ENCODE peak calls at places on chromosome 11, in ten cellular contexts. One of them, this sample, is unnamed.

GRCh38 chr11:77636738-77637344 is 753 bp downstream of the CLNS1A start:
- DNase-seq in SK-N-SH: peak
- DNase-seq in activated CD4-positive, alpha-beta T cell treated with anti-CD3 and anti-CD28 coated beads for 24 hours: no peak
- DNase-seq in AG09319: no peak
- DNase-seq in MV-4-11: peak
- DNase-seq in NCI-H345: no peak
- DNase-seq in hepatic stellate cell: no peak
- DNase-seq in colonic mucosa: no peak
- DNase-seq in MM.1S: no peak
- DNase-seq in stimulated activated CD4-positive, alpha-beta T cell treated with anti-CD3 and anti-CD28 coated beads, TNF-alpha, amount 100 ng/mL, for 1 hour: no peak
- DNase-seq in this sample: no peak

GRCh38 chr11:1050581-1051355 is 14.2 kb upstream of the MUC6 start:
- DNase-seq in hepatic stellate cell: peak
- DNase-seq in MV-4-11: peak
- DNase-seq in stimulated activated CD4-positive, alpha-beta T cell treated with anti-CD3 and anti-CD28 coated beads, TNF-alpha, amount 100 ng/mL, for 1 hour: peak
- DNase-seq in SK-N-SH: peak
- DNase-seq in MM.1S: peak
- DNase-seq in colonic mucosa: peak
- DNase-seq in NCI-H345: peak
- DNase-seq in activated CD4-positive, alpha-beta T cell treated with anti-CD3 and anti-CD28 coated beads for 24 hours: peak
- DNase-seq in AG09319: peak
- DNase-seq in this sample: peak

GRCh38 chr11:88175004-88175706 is at the start of gene RAB38:
- DNase-seq in colonic mucosa: peak
- DNase-seq in activated CD4-positive, alpha-beta T cell treated with anti-CD3 and anti-CD28 coated beads for 24 hours: no peak
- DNase-seq in NCI-H345: peak
- DNase-seq in AG09319: no peak
- DNase-seq in MM.1S: no peak
- DNase-seq in stimulated activated CD4-positive, alpha-beta T cell treated with anti-CD3 and anti-CD28 coated beads, TNF-alpha, amount 100 ng/mL, for 1 hour: no peak
- DNase-seq in SK-N-SH: peak
- DNase-seq in MV-4-11: no peak
- DNase-seq in hepatic stellate cell: no peak
- DNase-seq in this sample: peak

GRCh38 chr11:67435031-67435726 is 2.3 kb downstream of the PTPRCAP start:
- DNase-seq in SK-N-SH: no peak
- DNase-seq in AG09319: no peak
- DNase-seq in activated CD4-positive, alpha-beta T cell treated with anti-CD3 and anti-CD28 coated beads for 24 hours: no peak
- DNase-seq in NCI-H345: no peak
- DNase-seq in colonic mucosa: no peak
- DNase-seq in MM.1S: no peak
- DNase-seq in stimulated activated CD4-positive, alpha-beta T cell treated with anti-CD3 and anti-CD28 coated beads, TNF-alpha, amount 100 ng/mL, for 1 hour: no peak
- DNase-seq in hepatic stellate cell: no peak
- DNase-seq in MV-4-11: no peak
- DNase-seq in this sample: no peak

GRCh38 chr11:31173926-31174680 is 195.4 kb downstream of the DCDC1 start:
- DNase-seq in AG09319: no peak
- DNase-seq in colonic mucosa: no peak
- DNase-seq in NCI-H345: no peak
- DNase-seq in stimulated activated CD4-positive, alpha-beta T cell treated with anti-CD3 and anti-CD28 coated beads, TNF-alpha, amount 100 ng/mL, for 1 hour: no peak
- DNase-seq in hepatic stellate cell: no peak
- DNase-seq in activated CD4-positive, alpha-beta T cell treated with anti-CD3 and anti-CD28 coated beads for 24 hours: no peak
- DNase-seq in MM.1S: no peak
- DNase-seq in SK-N-SH: no peak
- DNase-seq in MV-4-11: no peak
- DNase-seq in this sample: no peak

GRCh38 chr11:71474771-71475483 is 21.9 kb downstream of the NADSYN1 start:
- DNase-seq in colonic mucosa: no peak
- DNase-seq in MM.1S: no peak
- DNase-seq in MV-4-11: no peak
- DNase-seq in NCI-H345: peak
- DNase-seq in AG09319: no peak
- DNase-seq in hepatic stellate cell: no peak
- DNase-seq in SK-N-SH: no peak
- DNase-seq in stimulated activated CD4-positive, alpha-beta T cell treated with anti-CD3 and anti-CD28 coated beads, TNF-alpha, amount 100 ng/mL, for 1 hour: no peak
- DNase-seq in activated CD4-positive, alpha-beta T cell treated with anti-CD3 and anti-CD28 coated beads for 24 hours: no peak
- DNase-seq in this sample: no peak

GRCh38 chr11:122850076-122850631 is 11.9 kb downstream of the CRTAM start:
- DNase-seq in hepatic stellate cell: peak
- DNase-seq in colonic mucosa: no peak
- DNase-seq in MM.1S: no peak
- DNase-seq in stimulated activated CD4-positive, alpha-beta T cell treated with anti-CD3 and anti-CD28 coated beads, TNF-alpha, amount 100 ng/mL, for 1 hour: no peak
- DNase-seq in SK-N-SH: no peak
- DNase-seq in AG09319: no peak
- DNase-seq in activated CD4-positive, alpha-beta T cell treated with anti-CD3 and anti-CD28 coated beads for 24 hours: no peak
- DNase-seq in NCI-H345: no peak
- DNase-seq in MV-4-11: peak
- DNase-seq in this sample: no peak

GRCh38 chr11:45090607-45091006 is 55.8 kb upstream of the PRDM11 start:
- DNase-seq in NCI-H345: no peak
- DNase-seq in stimulated activated CD4-positive, alpha-beta T cell treated with anti-CD3 and anti-CD28 coated beads, TNF-alpha, amount 100 ng/mL, for 1 hour: no peak
- DNase-seq in MV-4-11: no peak
- DNase-seq in MM.1S: no peak
- DNase-seq in AG09319: no peak
- DNase-seq in activated CD4-positive, alpha-beta T cell treated with anti-CD3 and anti-CD28 coated beads for 24 hours: no peak
- DNase-seq in SK-N-SH: no peak
- DNase-seq in colonic mucosa: no peak
- DNase-seq in hepatic stellate cell: no peak
- DNase-seq in this sample: no peak

GRCh38 chr11:27456140-27456801 is 16.3 kb downstream of the LGR4 start:
- DNase-seq in hepatic stellate cell: peak
- DNase-seq in AG09319: no peak
- DNase-seq in activated CD4-positive, alpha-beta T cell treated with anti-CD3 and anti-CD28 coated beads for 24 hours: no peak
- DNase-seq in NCI-H345: no peak
- DNase-seq in MM.1S: no peak
- DNase-seq in MV-4-11: no peak
- DNase-seq in SK-N-SH: no peak
- DNase-seq in colonic mucosa: no peak
- DNase-seq in stimulated activated CD4-positive, alpha-beta T cell treated with anti-CD3 and anti-CD28 coated beads, TNF-alpha, amount 100 ng/mL, for 1 hour: no peak
- DNase-seq in this sample: no peak

GRCh38 chr11:62552465-62552782 is 5.8 kb upstream of the AHNAK start:
- DNase-seq in NCI-H345: no peak
- DNase-seq in stimulated activated CD4-positive, alpha-beta T cell treated with anti-CD3 and anti-CD28 coated beads, TNF-alpha, amount 100 ng/mL, for 1 hour: no peak
- DNase-seq in hepatic stellate cell: no peak
- DNase-seq in MM.1S: no peak
- DNase-seq in MV-4-11: peak
- DNase-seq in activated CD4-positive, alpha-beta T cell treated with anti-CD3 and anti-CD28 coated beads for 24 hours: no peak
- DNase-seq in AG09319: no peak
- DNase-seq in colonic mucosa: peak
- DNase-seq in SK-N-SH: no peak
- DNase-seq in this sample: no peak

GRCh38 chr11:45106440-45106839 is 40.0 kb upstream of the PRDM11 start:
- DNase-seq in MV-4-11: no peak
- DNase-seq in stimulated activated CD4-positive, alpha-beta T cell treated with anti-CD3 and anti-CD28 coated beads, TNF-alpha, amount 100 ng/mL, for 1 hour: no peak
- DNase-seq in MM.1S: no peak
- DNase-seq in hepatic stellate cell: no peak
- DNase-seq in NCI-H345: no peak
- DNase-seq in colonic mucosa: no peak
- DNase-seq in activated CD4-positive, alpha-beta T cell treated with anti-CD3 and anti-CD28 coated beads for 24 hours: no peak
- DNase-seq in SK-N-SH: no peak
- DNase-seq in AG09319: no peak
- DNase-seq in this sample: no peak

GRCh38 chr11:26847977-26848376 is 126.1 kb upstream of the SLC5A12 start:
- DNase-seq in hepatic stellate cell: no peak
- DNase-seq in NCI-H345: no peak
- DNase-seq in activated CD4-positive, alpha-beta T cell treated with anti-CD3 and anti-CD28 coated beads for 24 hours: no peak
- DNase-seq in MM.1S: no peak
- DNase-seq in colonic mucosa: no peak
- DNase-seq in SK-N-SH: no peak
- DNase-seq in AG09319: no peak
- DNase-seq in MV-4-11: no peak
- DNase-seq in stimulated activated CD4-positive, alpha-beta T cell treated with anti-CD3 and anti-CD28 coated beads, TNF-alpha, amount 100 ng/mL, for 1 hour: no peak
- DNase-seq in this sample: no peak

GRCh38 chr11:121067453-121067852 is 33.6 kb upstream of the TECTA start:
- DNase-seq in SK-N-SH: no peak
- DNase-seq in NCI-H345: peak
- DNase-seq in AG09319: peak
- DNase-seq in MV-4-11: no peak
- DNase-seq in stimulated activated CD4-positive, alpha-beta T cell treated with anti-CD3 and anti-CD28 coated beads, TNF-alpha, amount 100 ng/mL, for 1 hour: no peak
- DNase-seq in colonic mucosa: no peak
- DNase-seq in activated CD4-positive, alpha-beta T cell treated with anti-CD3 and anti-CD28 coated beads for 24 hours: no peak
- DNase-seq in hepatic stellate cell: no peak
- DNase-seq in MM.1S: no peak
- DNase-seq in this sample: no peak

GRCh38 chr11:38252620-38253019 is 1654.6 kb upstream of the RAG2 start:
- DNase-seq in NCI-H345: no peak
- DNase-seq in AG09319: no peak
- DNase-seq in stimulated activated CD4-positive, alpha-beta T cell treated with anti-CD3 and anti-CD28 coated beads, TNF-alpha, amount 100 ng/mL, for 1 hour: no peak
- DNase-seq in MV-4-11: peak
- DNase-seq in SK-N-SH: no peak
- DNase-seq in hepatic stellate cell: no peak
- DNase-seq in colonic mucosa: no peak
- DNase-seq in MM.1S: no peak
- DNase-seq in activated CD4-positive, alpha-beta T cell treated with anti-CD3 and anti-CD28 coated beads for 24 hours: no peak
- DNase-seq in this sample: no peak

GRCh38 chr11:110424775-110425444 is 4.8 kb upstream of the FDX1 start:
- DNase-seq in SK-N-SH: no peak
- DNase-seq in hepatic stellate cell: no peak
- DNase-seq in activated CD4-positive, alpha-beta T cell treated with anti-CD3 and anti-CD28 coated beads for 24 hours: no peak
- DNase-seq in colonic mucosa: no peak
- DNase-seq in MM.1S: no peak
- DNase-seq in MV-4-11: no peak
- DNase-seq in NCI-H345: no peak
- DNase-seq in AG09319: no peak
- DNase-seq in stimulated activated CD4-positive, alpha-beta T cell treated with anti-CD3 and anti-CD28 coated beads, TNF-alpha, amount 100 ng/mL, for 1 hour: no peak
- DNase-seq in this sample: no peak

GRCh38 chr11:95835351-95835750 is 45.1 kb downstream of the CEP57 start:
- DNase-seq in AG09319: no peak
- DNase-seq in stimulated activated CD4-positive, alpha-beta T cell treated with anti-CD3 and anti-CD28 coated beads, TNF-alpha, amount 100 ng/mL, for 1 hour: no peak
- DNase-seq in hepatic stellate cell: no peak
- DNase-seq in NCI-H345: peak
- DNase-seq in activated CD4-positive, alpha-beta T cell treated with anti-CD3 and anti-CD28 coated beads for 24 hours: no peak
- DNase-seq in colonic mucosa: no peak
- DNase-seq in MV-4-11: no peak
- DNase-seq in MM.1S: no peak
- DNase-seq in SK-N-SH: no peak
- DNase-seq in this sample: no peak

GRCh38 chr11:3193373-3194015 is 25.1 kb downstream of the MRGPRG start:
- DNase-seq in MM.1S: no peak
- DNase-seq in AG09319: no peak
- DNase-seq in colonic mucosa: no peak
- DNase-seq in NCI-H345: no peak
- DNase-seq in activated CD4-positive, alpha-beta T cell treated with anti-CD3 and anti-CD28 coated beads for 24 hours: no peak
- DNase-seq in SK-N-SH: no peak
- DNase-seq in MV-4-11: no peak
- DNase-seq in hepatic stellate cell: no peak
- DNase-seq in stimulated activated CD4-positive, alpha-beta T cell treated with anti-CD3 and anti-CD28 coated beads, TNF-alpha, amount 100 ng/mL, for 1 hour: no peak
- DNase-seq in this sample: no peak

GRCh38 chr11:122727101-122727929 is 71.8 kb downstream of the UBASH3B start:
- DNase-seq in colonic mucosa: no peak
- DNase-seq in SK-N-SH: peak
- DNase-seq in MV-4-11: peak
- DNase-seq in AG09319: no peak
- DNase-seq in stimulated activated CD4-positive, alpha-beta T cell treated with anti-CD3 and anti-CD28 coated beads, TNF-alpha, amount 100 ng/mL, for 1 hour: no peak
- DNase-seq in activated CD4-positive, alpha-beta T cell treated with anti-CD3 and anti-CD28 coated beads for 24 hours: no peak
- DNase-seq in NCI-H345: no peak
- DNase-seq in hepatic stellate cell: no peak
- DNase-seq in MM.1S: peak
- DNase-seq in this sample: no peak

GRCh38 chr11:103946793-103947565 is 89.5 kb upstream of the DDI1 start:
- DNase-seq in colonic mucosa: no peak
- DNase-seq in activated CD4-positive, alpha-beta T cell treated with anti-CD3 and anti-CD28 coated beads for 24 hours: no peak
- DNase-seq in AG09319: peak
- DNase-seq in MM.1S: no peak
- DNase-seq in NCI-H345: no peak
- DNase-seq in MV-4-11: no peak
- DNase-seq in stimulated activated CD4-positive, alpha-beta T cell treated with anti-CD3 and anti-CD28 coated beads, TNF-alpha, amount 100 ng/mL, for 1 hour: no peak
- DNase-seq in SK-N-SH: no peak
- DNase-seq in hepatic stellate cell: no peak
- DNase-seq in this sample: no peak

GRCh38 chr11:68928481-68928880 is 24.8 kb downstream of the IGHMBP2 start:
- DNase-seq in stimulated activated CD4-positive, alpha-beta T cell treated with anti-CD3 and anti-CD28 coated beads, TNF-alpha, amount 100 ng/mL, for 1 hour: no peak
- DNase-seq in AG09319: no peak
- DNase-seq in NCI-H345: no peak
- DNase-seq in activated CD4-positive, alpha-beta T cell treated with anti-CD3 and anti-CD28 coated beads for 24 hours: no peak
- DNase-seq in hepatic stellate cell: no peak
- DNase-seq in MV-4-11: peak
- DNase-seq in MM.1S: no peak
- DNase-seq in colonic mucosa: no peak
- DNase-seq in SK-N-SH: no peak
- DNase-seq in this sample: no peak

GRCh38 chr11:128686045-128686741 is 7.7 kb upstream of the FLI1 start:
- DNase-seq in colonic mucosa: no peak
- DNase-seq in hepatic stellate cell: no peak
- DNase-seq in SK-N-SH: peak
- DNase-seq in NCI-H345: no peak
- DNase-seq in stimulated activated CD4-positive, alpha-beta T cell treated with anti-CD3 and anti-CD28 coated beads, TNF-alpha, amount 100 ng/mL, for 1 hour: no peak
- DNase-seq in activated CD4-positive, alpha-beta T cell treated with anti-CD3 and anti-CD28 coated beads for 24 hours: no peak
- DNase-seq in MV-4-11: no peak
- DNase-seq in AG09319: no peak
- DNase-seq in MM.1S: no peak
- DNase-seq in this sample: no peak

GRCh38 chr11:29293825-29294224 is 723.0 kb downstream of the KCNA4 start:
- DNase-seq in MM.1S: peak
- DNase-seq in stimulated activated CD4-positive, alpha-beta T cell treated with anti-CD3 and anti-CD28 coated beads, TNF-alpha, amount 100 ng/mL, for 1 hour: no peak
- DNase-seq in SK-N-SH: no peak
- DNase-seq in AG09319: no peak
- DNase-seq in hepatic stellate cell: no peak
- DNase-seq in NCI-H345: no peak
- DNase-seq in MV-4-11: peak
- DNase-seq in activated CD4-positive, alpha-beta T cell treated with anti-CD3 and anti-CD28 coated beads for 24 hours: no peak
- DNase-seq in colonic mucosa: no peak
- DNase-seq in this sample: no peak

GRCh38 chr11:79189604-79190003 is 251.2 kb downstream of the TENM4 start:
- DNase-seq in SK-N-SH: no peak
- DNase-seq in AG09319: no peak
- DNase-seq in hepatic stellate cell: no peak
- DNase-seq in stimulated activated CD4-positive, alpha-beta T cell treated with anti-CD3 and anti-CD28 coated beads, TNF-alpha, amount 100 ng/mL, for 1 hour: no peak
- DNase-seq in MV-4-11: no peak
- DNase-seq in MM.1S: no peak
- DNase-seq in activated CD4-positive, alpha-beta T cell treated with anti-CD3 and anti-CD28 coated beads for 24 hours: no peak
- DNase-seq in colonic mucosa: no peak
- DNase-seq in NCI-H345: no peak
- DNase-seq in this sample: no peak

GRCh38 chr11:111913997-111914396 is 1.5 kb downstream of the HSPB2 start:
- DNase-seq in NCI-H345: no peak
- DNase-seq in colonic mucosa: no peak
- DNase-seq in SK-N-SH: no peak
- DNase-seq in stimulated activated CD4-positive, alpha-beta T cell treated with anti-CD3 and anti-CD28 coated beads, TNF-alpha, amount 100 ng/mL, for 1 hour: no peak
- DNase-seq in MV-4-11: no peak
- DNase-seq in activated CD4-positive, alpha-beta T cell treated with anti-CD3 and anti-CD28 coated beads for 24 hours: no peak
- DNase-seq in MM.1S: no peak
- DNase-seq in hepatic stellate cell: peak
- DNase-seq in AG09319: peak
- DNase-seq in this sample: peak

GRCh38 chr11:120344302-120345004 is 8.2 kb downstream of the ARHGEF12 start:
- DNase-seq in MV-4-11: peak
- DNase-seq in activated CD4-positive, alpha-beta T cell treated with anti-CD3 and anti-CD28 coated beads for 24 hours: no peak
- DNase-seq in colonic mucosa: peak
- DNase-seq in stimulated activated CD4-positive, alpha-beta T cell treated with anti-CD3 and anti-CD28 coated beads, TNF-alpha, amount 100 ng/mL, for 1 hour: peak
- DNase-seq in SK-N-SH: no peak
- DNase-seq in NCI-H345: no peak
- DNase-seq in AG09319: no peak
- DNase-seq in hepatic stellate cell: no peak
- DNase-seq in MM.1S: peak
- DNase-seq in this sample: no peak